ENCODE peak calls at places on chromosomes 7 and 10, in five cellular contexts. E is HCT116, X is neuronal stem cell, H is PC-3, Q is fibroblast of lung. V is an unnamed sample.

GRCh38 chr7:47600199-47601118 is 18.5 kb upstream of the TNS3 start:
- DNase-seq in E (no peak), X (no peak), H (peak), Q (peak), V (peak)

GRCh38 chr7:32461484-32461883 is 28.7 kb downstream of the LSM5 start:
- DNase-seq in E (no peak), X (no peak), H (no peak), Q (no peak), V (no peak)

GRCh38 chr7:41886906-41887311 is 184.0 kb upstream of the INHBA start:
- DNase-seq in E (no peak), X (no peak), H (peak), Q (peak), V (peak)

GRCh38 chr10:82463165-82463564 is 588.2 kb downstream of the NRG3 start:
- DNase-seq in E (no peak), X (no peak), H (no peak), Q (no peak), V (no peak)

GRCh38 chr10:53256623-53257022 is 484.0 kb upstream of the MBL2 start:
- DNase-seq in E (no peak), X (no peak), H (peak), Q (no peak), V (peak)

GRCh38 chr10:84097787-84098353 is 41.4 kb upstream of the GHITM start:
- DNase-seq in E (no peak), X (peak), H (peak), Q (peak), V (no peak)

GRCh38 chr10:128254486-128254885 is 128.3 kb upstream of the MKI67 start:
- DNase-seq in E (no peak), X (no peak), H (no peak), Q (no peak), V (no peak)

GRCh38 chr7:54252256-54253035 is 289.7 kb upstream of the VSTM2A start:
- DNase-seq in E (no peak), X (no peak), H (peak), Q (no peak), V (no peak)

GRCh38 chr10:72255977-72256729 is 17.6 kb upstream of the DDIT4 start:
- DNase-seq in E (no peak), X (no peak), H (no peak), Q (no peak), V (no peak)

GRCh38 chr7:34320926-34321609 is 336.9 kb upstream of the NPSR1 start:
- DNase-seq in E (peak), X (peak), H (peak), Q (peak), V (peak)

GRCh38 chr7:122628651-122629411 is 70.1 kb downstream of the RNF133 start:
- DNase-seq in E (no peak), X (no peak), H (peak), Q (peak), V (no peak)

GRCh38 chr10:93515963-93516450 is 19.6 kb downstream of the CEP55 start:
- DNase-seq in E (no peak), X (no peak), H (no peak), Q (peak), V (no peak)

GRCh38 chr10:11164806-11165590 is 147.3 kb downstream of the CELF2 start:
- DNase-seq in E (no peak), X (peak), H (no peak), Q (peak), V (no peak)

GRCh38 chr7:98210513-98211220 is 572 bp upstream of the BHLHA15 start:
- DNase-seq in E (no peak), X (no peak), H (no peak), Q (no peak), V (no peak)

GRCh38 chr7:36278767-36279171 is 110.9 kb upstream of the ANLN start:
- DNase-seq in E (no peak), X (no peak), H (peak), Q (peak), V (peak)

GRCh38 chr10:116170815-116171250 is 102.2 kb downstream of the GFRA1 start:
- DNase-seq in E (no peak), X (peak), H (no peak), Q (peak), V (no peak)

GRCh38 chr7:133290041-133290440 is 37.2 kb downstream of the EXOC4 start:
- DNase-seq in E (no peak), X (no peak), H (peak), Q (peak), V (no peak)

GRCh38 chr10:59682986-59683937 is 26.4 kb downstream of the SLC16A9 start:
- DNase-seq in E (no peak), X (no peak), H (peak), Q (no peak), V (no peak)

GRCh38 chr10:118850418-118851061 is 95.8 kb upstream of the CACUL1 start:
- DNase-seq in E (peak), X (peak), H (peak), Q (peak), V (peak)

GRCh38 chr10:79246606-79247275 is 100.5 kb upstream of the PPIF start:
- DNase-seq in E (no peak), X (no peak), H (no peak), Q (peak), V (no peak)

GRCh38 chr7:159144756-159145543 is at the start of gene VIPR2:
- DNase-seq in E (no peak), X (peak), H (no peak), Q (no peak), V (no peak)

GRCh38 chr10:24617771-24618396 is 105.8 kb downstream of the ARHGAP21 start:
- DNase-seq in E (peak), X (peak), H (peak), Q (peak), V (no peak)

GRCh38 chr7:134802762-134803161 is 23.3 kb downstream of the CALD1 start:
- DNase-seq in E (no peak), X (no peak), H (no peak), Q (no peak), V (no peak)

GRCh38 chr7:134795231-134795630 is 15.8 kb downstream of the CALD1 start:
- DNase-seq in E (no peak), X (no peak), H (no peak), Q (no peak), V (no peak)

GRCh38 chr7:134804351-134804750 is 24.9 kb downstream of the CALD1 start:
- DNase-seq in E (no peak), X (no peak), H (no peak), Q (peak), V (no peak)

GRCh38 chr7:134798155-134798554 is 18.7 kb downstream of the CALD1 start:
- DNase-seq in E (no peak), X (no peak), H (no peak), Q (no peak), V (no peak)

GRCh38 chr7:134799387-134799786 is 20.0 kb downstream of the CALD1 start:
- DNase-seq in E (no peak), X (no peak), H (no peak), Q (no peak), V (no peak)
- H2AFZ ChIP-seq in E (no peak), X (no peak), H (no peak), Q (no peak), V (no peak)

GRCh38 chr7:44338600-44338999 is 13.2 kb upstream of the CAMK2B start:
- DNase-seq in E (no peak), X (no peak), H (no peak), Q (no peak), V (no peak)
- H2AFZ ChIP-seq in E (no peak), X (no peak), H (no peak), Q (no peak), V (no peak)

DNA sequence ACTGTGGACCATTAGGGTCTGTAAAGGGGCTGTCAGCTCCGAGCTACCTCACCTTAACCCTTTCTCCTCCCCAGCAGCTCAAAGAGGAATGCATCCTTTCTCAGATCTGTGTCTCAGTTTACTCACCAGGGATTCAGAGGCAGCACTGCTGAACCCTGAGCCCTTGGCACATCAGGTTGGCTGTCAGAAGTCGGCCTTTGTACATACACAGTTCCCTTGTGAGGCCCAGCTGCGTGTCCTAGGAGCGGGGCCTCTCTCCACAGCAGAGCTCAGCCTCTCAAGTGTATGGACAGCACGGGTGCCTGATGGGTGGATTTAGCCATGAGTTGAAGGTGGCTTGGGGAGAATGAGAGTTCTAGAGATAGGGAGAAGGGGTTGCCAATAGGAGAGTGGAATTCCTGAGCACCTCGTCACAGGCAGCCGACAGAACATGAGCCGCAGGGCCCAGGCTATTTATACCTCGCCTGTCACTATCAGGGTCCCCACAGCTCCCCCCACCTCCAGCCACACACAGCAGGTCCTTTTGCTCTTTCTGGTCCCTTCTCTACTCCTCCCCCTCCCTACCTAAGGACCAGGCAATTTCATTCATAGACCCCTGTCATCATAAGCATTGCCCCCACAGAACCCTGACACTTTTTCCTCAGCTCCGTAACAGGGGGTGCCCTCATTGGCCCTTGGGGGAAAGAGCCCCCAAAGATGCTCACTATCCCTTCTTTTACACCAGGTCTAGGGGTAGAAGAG is 2.1 kb upstream of the FLNC start:
- DNase-seq in E (peak), X (no peak), H (peak), Q (peak), V (peak)
- H2AFZ ChIP-seq in E (no peak), X (peak), H (peak), Q (no peak), V (no peak)

DNA sequence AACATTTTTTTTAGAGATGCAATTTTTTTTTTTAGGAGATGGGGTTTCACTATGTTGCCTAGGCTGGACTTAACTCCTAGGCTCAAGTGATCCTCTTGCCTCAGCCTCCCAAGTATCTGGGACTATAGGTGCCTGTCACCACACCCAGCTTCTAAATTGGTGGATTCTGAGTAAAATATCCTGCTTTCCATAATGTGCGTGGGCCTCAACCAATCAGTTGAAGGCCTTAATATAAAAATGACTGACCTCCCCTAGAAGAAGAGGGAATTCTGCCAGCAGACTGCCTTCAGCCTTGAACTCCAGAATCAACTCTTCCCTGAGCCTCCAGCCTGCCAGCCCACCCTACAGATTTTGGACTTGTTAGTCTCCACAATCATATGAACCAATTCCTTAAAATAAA is 121.2 kb downstream of the ZFAND4 start:
- DNase-seq in E (no peak), X (no peak), H (no peak), Q (no peak), V (no peak)
- H2AFZ ChIP-seq in E (no peak), X (no peak), H (no peak), Q (no peak), V (no peak)

DNA sequence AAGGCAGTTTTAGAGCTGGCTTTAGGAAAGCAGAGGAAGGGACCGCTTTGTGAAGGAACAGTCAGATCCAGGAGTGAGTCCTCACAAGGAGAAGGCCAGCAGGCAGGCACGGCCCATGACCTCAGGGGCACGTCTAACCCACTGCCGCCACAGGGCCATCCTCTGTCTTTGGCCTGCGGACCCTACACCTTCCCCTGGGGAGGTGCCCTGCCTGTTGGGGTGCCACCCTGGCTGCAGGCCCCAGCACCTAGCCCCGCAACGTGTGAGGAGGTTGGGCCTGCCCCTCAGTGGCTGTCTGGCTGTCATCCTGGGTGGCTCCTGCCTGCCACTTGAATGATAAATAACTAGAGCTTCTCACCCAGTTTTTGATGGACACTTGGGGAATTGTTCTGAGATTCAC is 31.0 kb upstream of the TRIM8 start:
- DNase-seq in E (no peak), X (no peak), H (no peak), Q (no peak), V (no peak)
- H2AFZ ChIP-seq in E (no peak), X (no peak), H (no peak), Q (no peak), V (no peak)